ENCODE peak calls at places on chromosomes 3 and 15, in eight cellular contexts. M, V, W, P, E, I, B and Y are unnamed samples.

GRCh38 chr3:11168881-11169805 is 14.8 kb downstream of the HRH1 start:
- DNase-seq in M (no peak), W (no peak), B (peak), V (no peak), I (no peak), E (no peak), P (no peak), Y (no peak)

GRCh38 chr3:140288575-140288974 is 353.6 kb downstream of the CLSTN2 start:
- DNase-seq in V (no peak), W (no peak), I (no peak), B (no peak), E (no peak), P (no peak), M (no peak), Y (no peak)

GRCh38 chr3:13124631-13125030 is 51.4 kb upstream of the IQSEC1 start:
- DNase-seq in V (no peak), W (no peak), B (no peak), P (no peak), M (no peak), I (no peak), E (no peak), Y (no peak)

GRCh38 chr3:21435871-21436270 is 315.1 kb downstream of the ZNF385D start:
- DNase-seq in W (no peak), M (peak), B (peak), I (no peak), P (no peak), E (no peak), V (no peak), Y (no peak)

GRCh38 chr3:147651107-147651506 is 241.9 kb downstream of the ZIC1 start:
- DNase-seq in E (no peak), I (no peak), B (no peak), M (no peak), W (no peak), P (no peak), V (no peak), Y (no peak)

GRCh38 chr3:114504941-114505632 is 211.3 kb downstream of the TIGIT start:
- DNase-seq in E (no peak), M (no peak), I (no peak), W (no peak), V (no peak), B (peak), P (no peak), Y (no peak)

GRCh38 chr3:187714404-187714979 is 12.1 kb upstream of the RTP2 start:
- DNase-seq in V (peak), M (peak), P (peak), B (peak), I (peak), W (peak), E (no peak), Y (peak)

GRCh38 chr3:58521917-58522680 is 14.9 kb downstream of the ACOX2 start:
- DNase-seq in M (no peak), P (no peak), V (no peak), I (no peak), B (no peak), W (peak), E (no peak), Y (no peak)

GRCh38 chr15:89088605-89089315 is 504 bp downstream of the ABHD2 start:
- DNase-seq in P (no peak), E (peak), W (no peak), M (no peak), I (no peak), B (peak), V (no peak), Y (no peak)

GRCh38 chr3:13073042-13073906 is at the start of gene IQSEC1:
- DNase-seq in I (peak), P (peak), B (no peak), W (peak), E (peak), V (peak), M (no peak), Y (peak)

GRCh38 chr3:40720863-40721262 is 196.1 kb downstream of the ZNF621 start:
- DNase-seq in E (no peak), V (no peak), P (no peak), W (no peak), I (no peak), M (no peak), B (no peak), Y (no peak)

GRCh38 chr15:79283252-79284048 is 928 bp downstream of the ANKRD34C start:
- DNase-seq in E (peak), I (no peak), M (peak), W (peak), V (no peak), P (peak), B (peak), Y (no peak)

GRCh38 chr3:55511895-55512585 is 24.9 kb upstream of the WNT5A start:
- DNase-seq in W (no peak), E (no peak), B (no peak), V (no peak), I (no peak), P (no peak), M (peak), Y (no peak)

GRCh38 chr3:194760740-194761139 is 75.1 kb downstream of the FAM43A start:
- DNase-seq in I (no peak), M (no peak), P (no peak), W (no peak), B (no peak), V (no peak), E (no peak), Y (no peak)

GRCh38 chr15:90665288-90666134 is 51.6 kb upstream of the BLM start:
- DNase-seq in W (no peak), I (peak), P (no peak), E (peak), M (peak), V (no peak), B (peak), Y (peak)

GRCh38 chr3:38109580-38110313 is 27.2 kb downstream of the ACAA1 start:
- DNase-seq in E (no peak), W (no peak), M (no peak), I (no peak), B (no peak), V (no peak), P (peak), Y (no peak)

GRCh38 chr15:64930019-64930652 is 18.4 kb downstream of the ANKDD1A start:
- DNase-seq in V (no peak), P (no peak), B (no peak), I (peak), M (no peak), W (no peak), E (no peak), Y (no peak)

GRCh38 chr3:11499144-11499543 is 144.6 kb downstream of the VGLL4 start:
- DNase-seq in P (no peak), V (no peak), W (no peak), B (peak), M (peak), I (no peak), E (no peak), Y (no peak)

GRCh38 chr3:115134648-115135347 is 12.3 kb downstream of the ZBTB20 start:
- DNase-seq in P (no peak), V (no peak), E (no peak), I (no peak), B (no peak), W (no peak), M (no peak), Y (no peak)

GRCh38 chr3:15171096-15171495 is 35.0 kb upstream of the CAPN7 start:
- DNase-seq in M (no peak), P (no peak), E (no peak), W (no peak), B (no peak), V (no peak), I (no peak), Y (no peak)

GRCh38 chr3:148319161-148319915 is 378.4 kb upstream of the AGTR1 start:
- DNase-seq in W (no peak), B (no peak), M (peak), E (no peak), V (no peak), I (no peak), P (no peak), Y (no peak)

GRCh38 chr3:48088056-48088748 is 72.0 kb upstream of the MAP4 start:
- DNase-seq in P (peak), E (peak), B (peak), V (no peak), W (no peak), M (no peak), I (no peak), Y (no peak)

GRCh38 chr15:64985382-64986033 is 4.2 kb downstream of the SPG21 start:
- DNase-seq in I (no peak), W (no peak), M (peak), P (no peak), B (peak), E (no peak), V (no peak), Y (no peak)

GRCh38 chr3:23650371-23651140 is 155.2 kb upstream of the UBE2E1 start:
- DNase-seq in I (no peak), B (peak), V (no peak), W (no peak), M (peak), P (no peak), E (no peak), Y (no peak)

GRCh38 chr3:46091971-46092703 is 64.9 kb upstream of the XCR1 start:
- DNase-seq in M (no peak), B (no peak), E (no peak), P (no peak), W (no peak), V (no peak), I (no peak), Y (no peak)

GRCh38 chr15:90044191-90044590 is 43.1 kb downstream of the ZNF710 start:
- DNase-seq in M (no peak), I (no peak), E (no peak), B (no peak), W (no peak), P (no peak), V (no peak), Y (no peak)

GRCh38 chr3:103991461-103992115 is 1375.1 kb upstream of the ALCAM start:
- DNase-seq in M (no peak), I (no peak), P (peak), B (peak), V (no peak), W (no peak), E (no peak), Y (no peak)

GRCh38 chr3:81891496-81891895 is 130.1 kb upstream of the GBE1 start:
- DNase-seq in M (no peak), B (no peak), W (no peak), V (no peak), I (no peak), E (no peak), P (no peak), Y (no peak)

GRCh38 chr15:98996619-98997018 is 11.0 kb downstream of the PGPEP1L start:
- DNase-seq in W (no peak), M (no peak), E (no peak), I (no peak), V (no peak), B (no peak), P (no peak), Y (no peak)

GRCh38 chr3:79604681-79605080 is 163.1 kb downstream of the ROBO1 start:
- DNase-seq in E (no peak), I (no peak), M (no peak), B (no peak), V (no peak), P (no peak), W (no peak), Y (no peak)

GRCh38 chr3:44106761-44107160 is 134.9 kb upstream of the TOPAZ1 start:
- DNase-seq in B (no peak), W (no peak), E (no peak), V (no peak), P (no peak), M (no peak), I (no peak), Y (no peak)

GRCh38 chr3:197599089-197599765 is 43.5 kb upstream of the BDH1 start:
- DNase-seq in I (peak), M (peak), W (no peak), B (peak), E (peak), P (peak), V (peak), Y (peak)

GRCh38 chr3:178159691-178160090 is 376.5 kb upstream of the KCNMB2 start:
- DNase-seq in V (no peak), B (peak), M (no peak), E (no peak), P (no peak), W (no peak), I (no peak), Y (no peak)

GRCh38 chr3:177446160-177446559 is 248.9 kb upstream of the TBL1XR1 start:
- DNase-seq in P (no peak), E (no peak), V (no peak), I (no peak), W (no peak), M (no peak), B (peak), Y (no peak)

GRCh38 chr15:90239371-90239770 is 5.4 kb downstream of the GDPGP1 start:
- DNase-seq in I (no peak), W (no peak), M (no peak), V (no peak), E (no peak), B (no peak), P (no peak), Y (no peak)

GRCh38 chr3:94115482-94115881 is 52.6 kb downstream of the NSUN3 start:
- DNase-seq in E (no peak), V (no peak), I (no peak), B (peak), P (no peak), M (peak), W (no peak), Y (no peak)

GRCh38 chr15:89768071-89768500 is 8.0 kb upstream of the MESP2 start:
- DNase-seq in E (no peak), I (no peak), V (no peak), P (no peak), B (no peak), M (peak), W (no peak), Y (no peak)

GRCh38 chr3:69542265-69543079 is 156.6 kb upstream of the FRMD4B start:
- DNase-seq in W (peak), V (no peak), I (no peak), E (peak), M (no peak), P (peak), B (peak), Y (no peak)